ENCODE peak calls at places on chromosome 16, in five cellular contexts. V is PC-9, A is mesothelial cell of epicardium, I is cardiac muscle cell, D is spleen. C is an unnamed sample.

GRCh38 chr16:65822148-65822547 is 544.3 kb upstream of the CDH5 start:
- DNase-seq in V (no peak), D (no peak), A (no peak), I (no peak), C (no peak)

GRCh38 chr16:55552621-55553020 is 13.9 kb upstream of the CAPNS2 start:
- DNase-seq in D (no peak), I (no peak), V (peak), A (no peak), C (no peak)

GRCh38 chr16:19884611-19885455 is at the start of gene GPRC5B:
- DNase-seq in A (peak), V (no peak), I (peak), D (peak), C (no peak)

GRCh38 chr16:50103764-50104163 is 38.0 kb downstream of the HEATR3 start:
- DNase-seq in V (no peak), D (no peak), A (no peak), I (no peak), C (no peak)

GRCh38 chr16:73065617-73066313 is 17.8 kb upstream of the ZFHX3 start:
- DNase-seq in I (no peak), D (no peak), A (no peak), V (no peak), C (no peak)

GRCh38 chr16:30185683-30186421 is 2.5 kb downstream of the CORO1A start:
- DNase-seq in V (no peak), D (peak), I (no peak), A (no peak), C (no peak)

GRCh38 chr16:2058901-2059300 is 11.1 kb downstream of the TSC2 start:
- DNase-seq in V (no peak), A (no peak), I (no peak), D (no peak), C (no peak)

GRCh38 chr16:55053071-55053415 is 122.4 kb downstream of the IRX5 start:
- DNase-seq in I (no peak), A (no peak), V (no peak), D (peak), C (no peak)

GRCh38 chr16:194516-194915 is 14.3 kb downstream of the HBQ1 start:
- DNase-seq in V (no peak), I (no peak), A (no peak), D (no peak), C (no peak)

GRCh38 chr16:19375561-19376158 is 42.0 kb upstream of the TMC5 start:
- DNase-seq in V (peak), I (peak), D (no peak), A (no peak), C (no peak)

GRCh38 chr16:3088925-3089716 is 10.0 kb downstream of the ZSCAN10 start:
- DNase-seq in I (no peak), D (peak), A (no peak), V (no peak), C (no peak)

GRCh38 chr16:66036162-66036561 is 330.3 kb upstream of the CDH5 start:
- DNase-seq in D (no peak), I (peak), A (no peak), V (no peak), C (no peak)

GRCh38 chr16:77898671-77899211 is 110.4 kb downstream of the VAT1L start:
- DNase-seq in A (no peak), D (no peak), V (no peak), I (no peak), C (no peak)

GRCh38 chr16:46898006-46898405 is 13.8 kb downstream of the GPT2 start:
- DNase-seq in I (no peak), D (no peak), V (no peak), A (no peak), C (no peak)

GRCh38 chr16:52069866-52070265 is 477.1 kb downstream of the TOX3 start:
- DNase-seq in A (no peak), I (peak), V (no peak), D (no peak), C (no peak)

GRCh38 chr16:4923853-4924252 is 13.1 kb downstream of the PPL start:
- DNase-seq in I (no peak), A (no peak), D (no peak), V (no peak), C (no peak)

GRCh38 chr16:25413962-25414361 is 156.3 kb upstream of the ZKSCAN2 start:
- DNase-seq in D (no peak), I (no peak), V (peak), A (no peak), C (no peak)

GRCh38 chr16:56367764-56368163 is 57.6 kb downstream of the AMFR start:
- DNase-seq in I (no peak), V (peak), D (no peak), A (no peak), C (no peak)

GRCh38 chr16:52741386-52741785 is 194.4 kb upstream of the TOX3 start:
- DNase-seq in D (no peak), A (no peak), V (no peak), I (no peak), C (no peak)

GRCh38 chr16:3756113-3756512 is 38.8 kb upstream of the TRAP1 start:
- DNase-seq in V (no peak), I (no peak), A (no peak), D (no peak), C (no peak)

GRCh38 chr16:49859139-49859947 is 3.4 kb upstream of the ZNF423 start:
- DNase-seq in V (no peak), A (no peak), I (peak), D (no peak), C (no peak)

GRCh38 chr16:30359871-30360170 is 4.7 kb upstream of the CD2BP2 start:
- DNase-seq in A (no peak), D (peak), I (no peak), V (no peak), C (no peak)

GRCh38 chr16:25553711-25554436 is 137.9 kb upstream of the HS3ST4 start:
- DNase-seq in I (no peak), D (no peak), A (no peak), V (no peak), C (no peak)

GRCh38 chr16:4892356-4893102 is 44.4 kb downstream of the PPL start:
- DNase-seq in I (no peak), A (no peak), V (no peak), D (no peak), C (no peak)

GRCh38 chr16:73054131-73054496 is 6.2 kb upstream of the ZFHX3 start:
- DNase-seq in A (no peak), V (no peak), I (no peak), D (no peak), C (no peak)

GRCh38 chr16:11354733-11355574 is 9.7 kb downstream of the RMI2 start:
- DNase-seq in D (peak), I (no peak), V (no peak), A (no peak), C (no peak)

GRCh38 chr16:87570938-87571867 is 31.1 kb upstream of the JPH3 start:
- DNase-seq in V (peak), I (peak), D (no peak), A (no peak), C (no peak)

GRCh38 chr16:10250137-10250850 is 68.1 kb upstream of the GRIN2A start:
- DNase-seq in A (no peak), D (peak), V (no peak), I (no peak), C (no peak)

GRCh38 chr16:82456683-82457082 is 170.1 kb upstream of the CDH13 start:
- DNase-seq in V (peak), I (peak), D (no peak), A (peak), C (no peak)

GRCh38 chr16:3873482-3874173 is 6.9 kb downstream of the CREBBP start:
- DNase-seq in V (no peak), I (no peak), A (no peak), D (no peak), C (no peak)

GRCh38 chr16:64012166-64012565 is 1109.7 kb downstream of the CDH11 start:
- DNase-seq in D (no peak), V (no peak), I (no peak), A (no peak), C (no peak)

GRCh38 chr16:22648141-22648540 is 137.4 kb downstream of the NPIPB5 start:
- DNase-seq in A (no peak), D (no peak), I (no peak), V (no peak), C (no peak)
- TF ChIP-seq CTCF in A (no peak), D (no peak), I (no peak), V (no peak), C (no peak)

GRCh38 chr16:14286381-14287230 is 215.5 kb downstream of the MRTFB start:
- DNase-seq in V (no peak), A (no peak), I (no peak), D (no peak), C (no peak)
- TF ChIP-seq CTCF in V (no peak), A (no peak), I (no peak), D (no peak), C (no peak)

GRCh38 chr16:12392585-12393089 is 411.1 kb downstream of the CPPED1 start:
- DNase-seq in V (no peak), A (no peak), D (no peak), I (no peak), C (no peak)
- TF ChIP-seq CTCF in V (no peak), A (no peak), D (no peak), I (no peak), C (peak)

GRCh38 chr16:48113471-48113870 is 42.3 kb downstream of the ABCC12 start:
- DNase-seq in D (no peak), A (no peak), I (no peak), V (peak), C (no peak)
- TF ChIP-seq CTCF in D (no peak), A (peak), I (no peak), V (peak), C (peak)